ENCODE peak calls at places on chromosomes 6 and 20, in five cellular contexts. M is heart left ventricle, S is right lobe of liver, K is spleen, F is body of pancreas. Q is an unnamed sample. For H3K4me1, the result is how much of the 10 kb centered on the place peaks cover.

GRCh38 chr20:41086402-41087324 is 50.7 kb upstream of the PLCG1 start:
- DNase-seq in M (no peak), S (no peak), K (no peak), F (no peak), Q (no peak)

GRCh38 chr20:59988141-59988540 is 29.9 kb downstream of the CDH26 start:
- DNase-seq in M (no peak), S (no peak), K (no peak), F (peak), Q (no peak)

GRCh38 chr6:96345501-96345900 is 176.1 kb upstream of the UFL1 start:
- DNase-seq in M (no peak), S (no peak), K (no peak), F (no peak), Q (no peak)

GRCh38 chr6:76671751-76672150 is 599.3 kb upstream of the IMPG1 start:
- DNase-seq in M (no peak), S (no peak), K (no peak), F (no peak), Q (no peak)

GRCh38 chr20:13312300-13312699 is 91.2 kb downstream of the ISM1 start:
- DNase-seq in M (no peak), S (no peak), K (no peak), F (no peak), Q (no peak)

GRCh38 chr20:32841174-32841573 is 17.5 kb upstream of the EFCAB8 start:
- DNase-seq in M (no peak), S (no peak), K (no peak), F (no peak), Q (no peak)

GRCh38 chr20:3027987-3028386 is 15.4 kb upstream of the GNRH2 start:
- DNase-seq in M (no peak), S (no peak), K (peak), F (no peak), Q (no peak)

GRCh38 chr6:6006428-6007310 is at the start of gene NRN1:
- DNase-seq in M (no peak), S (no peak), K (no peak), F (no peak), Q (no peak)

GRCh38 chr6:91305755-91306154 is 718.9 kb upstream of the MAP3K7 start:
- DNase-seq in M (no peak), S (no peak), K (no peak), F (no peak), Q (no peak)

GRCh38 chr6:37507690-37508421 is 8.2 kb upstream of the CCDC167 start:
- DNase-seq in M (no peak), S (no peak), K (peak), F (no peak), Q (no peak)

GRCh38 chr6:63807056-63807455 is 171.5 kb downstream of the PHF3 start:
- DNase-seq in M (no peak), S (no peak), K (no peak), F (no peak), Q (no peak)

GRCh38 chr20:38043512-38044300 is 10.2 kb downstream of the RPRD1B start:
- DNase-seq in M (no peak), S (no peak), K (no peak), F (no peak), Q (no peak)

GRCh38 chr20:35302421-35303335 is 10.5 kb upstream of the FAM83C start:
- DNase-seq in M (no peak), S (no peak), K (no peak), F (no peak), Q (no peak)

GRCh38 chr20:57622579-57623381 is 2.6 kb upstream of the ZBP1 start:
- DNase-seq in M (no peak), S (no peak), K (peak), F (peak), Q (peak)

GRCh38 chr6:95511404-95511803 is 65.9 kb upstream of the MANEA start:
- DNase-seq in M (no peak), S (no peak), K (no peak), F (no peak), Q (no peak)

GRCh38 chr6:152682141-152682540 is 15.6 kb upstream of the MYCT1 start:
- DNase-seq in M (no peak), S (no peak), K (no peak), F (no peak), Q (no peak)

GRCh38 chr6:106254636-106255035 is 70.9 kb downstream of the ATG5 start:
- DNase-seq in M (no peak), S (no peak), K (no peak), F (no peak), Q (no peak)

GRCh38 chr6:37155394-37156312 is 14.3 kb upstream of the PIM1 start:
- DNase-seq in M (no peak), S (no peak), K (peak), F (no peak), Q (peak)

GRCh38 chr20:19758888-19759331 is 852 bp downstream of the RIN2 start:
- DNase-seq in M (peak), S (peak), K (no peak), F (peak), Q (no peak)

GRCh38 chr20:45347936-45348809 is at the start of gene SDC4:
- DNase-seq in M (peak), S (peak), K (peak), F (peak), Q (peak)

GRCh38 chr20:49281059-49281912 is 3.4 kb upstream of the ZNFX1 start:
- DNase-seq in M (no peak), S (no peak), K (no peak), F (no peak), Q (no peak)

GRCh38 chr6:139230421-139230840 is 61.4 kb downstream of the TXLNB start:
- DNase-seq in M (no peak), S (no peak), K (no peak), F (no peak), Q (no peak)

GRCh38 chr20:11041396-11041795 is 367.6 kb upstream of the JAG1 start:
- DNase-seq in M (no peak), S (no peak), K (no peak), F (no peak), Q (no peak)

GRCh38 chr20:37845261-37845681 is 57.7 kb upstream of the VSTM2L start:
- DNase-seq in M (peak), S (no peak), K (peak), F (peak), Q (no peak)

GRCh38 chr6:88728756-88729155 is 234.7 kb downstream of the RNGTT start:
- DNase-seq in M (no peak), S (no peak), K (no peak), F (no peak), Q (no peak)

GRCh38 chr20:57705103-57705899 is 4.5 kb downstream of the PMEPA1 start:
- DNase-seq in M (no peak), S (no peak), K (no peak), F (no peak), Q (no peak)

GRCh38 chr6:94349227-94349626 is 929.9 kb upstream of the EPHA7 start:
- DNase-seq in M (no peak), S (no peak), K (no peak), F (no peak), Q (no peak)

GRCh38 chr20:1434571-1435336 is 31.9 kb downstream of the NSFL1C start:
- DNase-seq in M (no peak), S (no peak), K (no peak), F (no peak), Q (peak)

GRCh38 chr20:10505320-10506226 is 70.5 kb downstream of the SLX4IP start:
- DNase-seq in M (no peak), S (no peak), K (no peak), F (no peak), Q (no peak)

GRCh38 chr6:37137881-37138568 is 31.9 kb upstream of the PIM1 start:
- DNase-seq in M (no peak), S (no peak), K (no peak), F (no peak), Q (no peak)

GRCh38 chr20:48339147-48339985 is 488.4 kb downstream of the PREX1 start:
- DNase-seq in M (no peak), S (no peak), K (no peak), F (no peak), Q (no peak)

GRCh38 chr20:1952737-1953530 is 40.9 kb downstream of the PDYN start:
- DNase-seq in M (no peak), S (no peak), K (no peak), F (no peak), Q (peak)

GRCh38 chr6:160160450-160160849 is 38.8 kb downstream of the SLC22A1 start:
- DNase-seq in M (no peak), S (no peak), K (no peak), F (no peak), Q (no peak)

GRCh38 chr6:85460951-85461805 is 11.3 kb downstream of the NT5E start:
- DNase-seq in M (no peak), S (no peak), K (no peak), F (no peak), Q (peak)

GRCh38 chr6:35360349-35361138 is 18.2 kb downstream of the PPARD start:
- DNase-seq in M (peak), S (peak), K (no peak), F (peak), Q (no peak)

GRCh38 chr20:1427457-1428054 is 34.7 kb upstream of the FKBP1A start:
- DNase-seq in M (no peak), S (no peak), K (no peak), F (no peak), Q (no peak)

GRCh38 chr6:31896856-31897611 is 464 bp downstream of the EHMT2 start:
- DNase-seq in M (no peak), S (peak), K (no peak), F (no peak), Q (no peak)

GRCh38 chr6:159540883-159541282 is 152.2 kb downstream of the SOD2 start:
- DNase-seq in M (no peak), S (no peak), K (peak), F (no peak), Q (no peak)

GRCh38 chr20:62069741-62070216 is 4.1 kb upstream of the TAF4 start:
- DNase-seq in M (no peak), S (no peak), K (peak), F (no peak), Q (peak)

DNA sequence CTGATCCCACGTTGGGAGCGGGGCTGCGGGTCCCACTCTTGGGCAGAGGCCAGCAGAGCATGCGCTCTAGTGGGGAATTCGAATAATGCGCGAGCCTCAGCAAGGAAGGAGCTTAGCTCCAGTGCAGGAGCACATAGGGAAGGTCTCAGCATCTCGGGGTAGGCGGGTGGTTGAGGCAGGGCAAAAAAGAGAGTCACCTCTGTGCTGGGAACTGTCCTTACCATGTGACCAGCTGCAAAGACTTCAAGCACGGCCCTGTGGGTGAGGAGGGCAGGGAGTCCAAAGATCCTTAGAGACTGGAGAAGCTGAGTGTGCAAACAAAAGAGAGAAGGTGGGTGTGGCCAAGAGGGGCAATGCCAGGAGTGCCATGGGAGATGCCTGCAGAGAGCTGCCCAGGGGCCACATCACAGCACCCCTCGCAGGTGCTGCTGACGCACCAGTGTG is 79.2 kb upstream of the CD93 start:
- DNase-seq in M (no peak), S (peak), K (no peak), F (no peak), Q (peak)
- H3K4me3 ChIP-seq in M (no peak), S (no peak), K (no peak), F (no peak), Q (no peak)

GRCh38 chr6:44737349-44737748 is 349.8 kb downstream of the CDC5L start:
- DNase-seq in M (no peak), S (no peak), K (no peak), F (no peak), Q (no peak)

GRCh38 chr6:44740566-44741120 is 353.1 kb downstream of the CDC5L start:
- DNase-seq in M (no peak), S (no peak), K (no peak), F (no peak), Q (no peak)

GRCh38 chr6:44738652-44739141 is 351.2 kb downstream of the CDC5L start:
- DNase-seq in M (no peak), S (no peak), K (no peak), F (no peak), Q (peak)

GRCh38 chr6:44737829-44738528 is 350.5 kb downstream of the CDC5L start:
- DNase-seq in M (no peak), S (no peak), K (no peak), F (no peak), Q (no peak)

GRCh38 chr6:44739163-44739562 is 351.7 kb downstream of the CDC5L start:
- DNase-seq in M (no peak), S (no peak), K (no peak), F (no peak), Q (no peak)
- H3K4me1 ChIP-seq in M (under half), S (under half), K (under half), F (under half), Q (under half)

GRCh38 chr6:24667378-24667803 is 514 bp downstream of the ACOT13 start:
- DNase-seq in M (no peak), S (no peak), K (no peak), F (no peak), Q (no peak)

GRCh38 chr6:24668997-24669361 is 2.1 kb downstream of the ACOT13 start:
- DNase-seq in M (no peak), S (no peak), K (no peak), F (no peak), Q (no peak)

GRCh38 chr6:24666616-24667377 is at the start of the genes ACOT13 and TDP2:
- DNase-seq in M (peak), S (peak), K (peak), F (peak), Q (peak)

GRCh38 chr6:24664049-24664987 is 2.4 kb downstream of the TDP2 start:
- DNase-seq in M (no peak), S (no peak), K (no peak), F (no peak), Q (no peak)

GRCh38 chr6:24666097-24666615 is 543 bp downstream of the TDP2 start:
- DNase-seq in M (peak), S (peak), K (peak), F (peak), Q (peak)
- TF ChIP-seq POLR2A in M (no peak), S (no peak), K (no peak), F (no peak), Q (no peak)

DNA sequence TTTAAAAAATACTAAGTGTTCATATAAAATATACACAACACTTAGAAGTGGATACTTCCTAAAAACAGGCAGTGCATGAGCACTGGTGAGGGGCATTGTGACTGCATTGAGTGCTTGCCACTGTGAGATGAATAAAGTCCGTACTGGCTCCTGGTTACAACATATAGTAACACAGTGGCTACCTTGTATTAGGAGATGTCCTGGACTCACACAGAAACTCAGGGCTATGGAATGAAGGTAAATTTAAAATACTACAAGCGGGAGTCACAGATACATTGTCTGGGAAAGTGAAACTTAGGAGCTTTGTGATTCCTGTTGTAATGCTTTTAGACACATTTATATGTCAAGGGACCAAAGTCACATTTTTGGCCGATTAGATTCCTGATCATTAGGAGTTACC is 36.5 kb upstream of the HLA-G start:
- DNase-seq in M (no peak), S (no peak), K (no peak), F (no peak), Q (no peak)
- H3K4me3 ChIP-seq in M (no peak), S (no peak), K (no peak), F (no peak), Q (no peak)

GRCh38 chr6:41274291-41274690 is 12.2 kb downstream of the TREM1 start:
- DNase-seq in M (no peak), S (no peak), K (no peak), F (no peak), Q (no peak)

GRCh38 chr6:41272591-41273175 is 13.8 kb downstream of the TREM1 start:
- DNase-seq in M (no peak), S (no peak), K (no peak), F (no peak), Q (no peak)

GRCh38 chr6:41273699-41274098 is 12.8 kb downstream of the TREM1 start:
- DNase-seq in M (no peak), S (no peak), K (no peak), F (no peak), Q (no peak)

GRCh38 chr6:41269716-41270115 is 16.8 kb downstream of the TREM1 start:
- DNase-seq in M (no peak), S (no peak), K (no peak), F (no peak), Q (no peak)

GRCh38 chr6:41271901-41272395 is 14.5 kb downstream of the TREM1 start:
- DNase-seq in M (peak), S (peak), K (peak), F (no peak), Q (no peak)
- H3K4me1 ChIP-seq in M (under half), S (under half), K (half or more), F (under half), Q (under half)

GRCh38 chr6:110900028-110900598 is 25.5 kb downstream of the AMD1 start:
- DNase-seq in M (no peak), S (no peak), K (no peak), F (no peak), Q (no peak)
- TF ChIP-seq POLR2A in M (no peak), S (no peak), K (no peak), F (no peak), Q (no peak)

DNA sequence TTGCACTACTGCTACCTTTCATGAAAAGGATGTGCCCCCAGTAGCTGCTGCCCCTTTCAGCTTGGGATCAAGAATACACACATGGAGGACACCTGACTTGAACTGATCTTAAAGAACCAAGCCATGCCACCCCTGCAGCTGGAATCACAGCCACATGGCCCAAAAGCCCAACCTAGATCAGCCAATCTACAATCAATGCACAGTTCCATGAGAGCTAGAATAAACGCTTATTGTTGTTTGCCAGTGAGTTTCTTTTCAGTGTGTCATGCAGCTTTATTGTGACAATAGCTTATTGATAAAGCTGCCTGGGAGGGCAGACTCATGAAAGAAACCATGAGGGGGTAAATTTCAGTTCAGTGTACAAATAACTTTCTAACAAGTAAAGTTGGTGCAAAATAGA is 397.7 kb downstream of the PTPRT start:
- DNase-seq in M (no peak), S (no peak), K (no peak), F (no peak), Q (no peak)
- H3K4me3 ChIP-seq in M (no peak), S (no peak), K (no peak), F (no peak), Q (no peak)

Q was measured in Peyer's patch.